ENCODE peak calls at places on chromosomes 6 and 20, in four cellular contexts. B, V, C and W are unnamed samples.

GRCh38 chr6:75776461-75776860 is 27.4 kb downstream of the MYO6 start:
- DNase-seq in C (no peak), B (no peak), V (no peak), W (no peak)

GRCh38 chr6:95127266-95127665 is 450.1 kb upstream of the MANEA start:
- DNase-seq in V (no peak), C (no peak), B (no peak), W (no peak)

GRCh38 chr6:16966821-16967817 is 134.7 kb upstream of the STMND1 start:
- DNase-seq in B (no peak), V (peak; percentile 45), C (no peak), W (no peak)

GRCh38 chr6:131761061-131761761 is 46.6 kb upstream of the ENPP1 start:
- DNase-seq in B (peak; percentile 90), C (no peak), V (peak; percentile 93), W (no peak)

GRCh38 chr6:160972111-160972510 is 19.5 kb upstream of the MAP3K4 start:
- DNase-seq in V (peak; percentile 98), C (no peak), B (peak; percentile 98), W (no peak)

GRCh38 chr6:55377150-55377549 is 49.9 kb downstream of the GFRAL start:
- DNase-seq in B (no peak), V (no peak), C (no peak), W (no peak)

GRCh38 chr20:20452254-20452676 is 84.4 kb downstream of the INSM1 start:
- DNase-seq in C (peak; percentile 41), B (peak; percentile 80), V (peak; percentile 84), W (no peak)

GRCh38 chr6:21186479-21187055 is 407.0 kb upstream of the SOX4 start:
- DNase-seq in V (peak; percentile 61), C (no peak), B (peak; percentile 56), W (no peak)

GRCh38 chr6:104640141-104640700 is 219.5 kb downstream of the HACE1 start:
- DNase-seq in B (no peak), V (no peak), C (no peak), W (no peak)

GRCh38 chr6:151807513-151808330 is at the start of gene ESR1:
- DNase-seq in V (no peak), B (no peak), C (no peak), W (no peak)

GRCh38 chr20:47125553-47126373 is 230.7 kb downstream of the ZMYND8 start:
- DNase-seq in C (no peak), V (peak; percentile 64), B (peak; percentile 43), W (peak; percentile 74)

GRCh38 chr20:59783020-59784010 is 150.1 kb downstream of the SYCP2 start:
- DNase-seq in C (peak; percentile 55), B (peak; percentile 0), V (peak; percentile 10), W (peak; percentile 37)

GRCh38 chr6:47360388-47360787 is 50.7 kb upstream of the TNFRSF21 start:
- DNase-seq in C (no peak), V (no peak), B (no peak), W (no peak)

GRCh38 chr20:43046946-43047345 is 142.8 kb downstream of the PTPRT start:
- DNase-seq in B (no peak), C (no peak), V (no peak), W (no peak)

GRCh38 chr6:169189227-169189626 is 64.4 kb downstream of the THBS2 start:
- DNase-seq in C (no peak), B (no peak), V (no peak), W (no peak)

GRCh38 chr6:102680413-102680812 is 1286.9 kb downstream of the GRIK2 start:
- DNase-seq in C (no peak), V (no peak), B (no peak), W (no peak)

GRCh38 chr6:158149641-158150040 is 18.4 kb downstream of the SERAC1 start:
- DNase-seq in C (no peak), B (peak; percentile 61), V (peak; percentile 76), W (no peak)

GRCh38 chr6:105757512-105758200 is 328.5 kb upstream of the PRDM1 start:
- DNase-seq in B (no peak), V (no peak), C (no peak), W (no peak)

GRCh38 chr20:23159256-23159922 is 73.3 kb upstream of the CD93 start:
- DNase-seq in B (no peak), V (peak; percentile 20), C (no peak), W (no peak)

GRCh38 chr6:144265390-144265789 is 19.7 kb upstream of the UTRN start:
- DNase-seq in B (peak; percentile 86), V (peak; percentile 90), C (peak; percentile 70), W (no peak)

GRCh38 chr6:117907600-117908245 is 659 bp downstream of the SLC35F1 start:
- DNase-seq in V (peak; percentile 6), C (no peak), B (no peak), W (no peak)

GRCh38 chr20:34511891-34512265 is 4.3 kb upstream of the DYNLRB1 start:
- DNase-seq in B (no peak), C (no peak), V (no peak), W (no peak)

GRCh38 chr20:774016-774679 is 5.8 kb upstream of the SLC52A3 start:
- DNase-seq in V (no peak), C (no peak), B (no peak), W (no peak)

GRCh38 chr6:158560787-158561246 is 926 bp downstream of the TMEM181 start:
- DNase-seq in V (peak; percentile 30), B (no peak), C (no peak), W (peak; percentile 14)

GRCh38 chr20:47691632-47692031 is 93.6 kb downstream of the SULF2 start:
- DNase-seq in C (no peak), B (peak; percentile 36), V (peak; percentile 40), W (no peak)

GRCh38 chr20:29690274-29690673 is 1567.2 kb upstream of the DEFB115 start:
- DNase-seq in V (no peak), B (no peak), C (no peak), W (no peak)

DNA sequence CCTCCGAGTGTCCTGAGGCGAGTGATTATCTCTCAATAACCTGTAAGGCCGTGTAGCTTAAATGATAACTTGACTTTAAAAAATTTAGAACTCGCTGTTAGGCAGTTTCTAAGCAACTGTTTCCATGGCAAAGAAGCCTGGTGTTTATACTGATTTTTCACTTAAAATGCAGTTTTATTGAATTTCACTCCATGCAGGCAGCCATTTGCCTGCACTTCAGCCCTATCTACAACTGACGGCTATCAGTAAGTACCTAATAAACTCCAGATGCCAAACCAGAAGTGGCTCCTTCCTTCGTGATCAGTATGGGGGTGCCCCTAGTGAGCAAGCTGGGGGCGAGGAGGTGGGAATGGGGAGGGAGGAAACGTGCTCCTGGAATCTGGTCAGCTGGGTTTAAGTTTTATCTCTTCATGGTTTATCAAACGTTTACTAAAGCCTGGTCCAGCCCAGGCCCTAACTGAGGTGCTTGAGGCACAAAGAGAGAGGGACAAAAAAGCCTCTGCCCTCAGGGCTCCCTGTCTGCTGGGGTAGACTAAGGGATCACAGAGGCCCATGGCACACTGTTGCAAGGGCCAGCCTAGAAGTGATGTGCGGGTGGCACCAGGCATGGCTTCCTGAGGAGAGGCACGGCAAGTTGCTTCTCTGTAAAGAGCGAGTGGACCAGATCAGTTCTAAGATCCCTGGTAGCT is 45.5 kb downstream of the TTI1 start:
- DNase-seq in V (no peak), C (no peak), B (no peak), W (no peak)
- H3K4me1 ChIP-seq in V (peaks cover 4% of the 10 kb centered on the region), C (no peaks in the 10 kb centered on the region), B (peaks cover 41% of the 10 kb centered on the region), W (peaks cover 27% of the 10 kb centered on the region)

DNA sequence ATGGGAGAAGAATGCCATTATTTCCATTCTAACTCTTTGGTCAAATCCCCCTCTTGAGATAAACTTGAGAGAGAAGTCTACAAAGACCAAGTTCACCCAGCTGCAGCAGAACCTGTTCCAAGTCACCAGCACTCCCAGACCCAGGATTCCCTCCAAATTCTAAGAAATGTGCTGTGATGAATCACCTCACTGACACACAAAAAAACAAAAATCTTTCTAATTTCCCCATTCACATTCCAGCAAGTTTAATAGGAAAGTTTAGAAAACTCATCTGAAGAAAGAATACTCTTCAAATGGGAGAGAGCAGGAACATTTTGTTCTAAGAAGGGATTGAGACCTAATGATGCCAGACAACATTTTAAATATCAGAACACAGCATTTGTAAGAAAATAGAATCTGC is 213.6 kb upstream of the PLCB4 start:
- DNase-seq in V (peak; percentile 75), B (peak; percentile 68), C (no peak), W (no peak)
- H3K27ac ChIP-seq in V (no peak overlapping the region), B (no peak overlapping the region), C (no peak overlapping the region), W (peak overlapping the region; percentile 2)

GRCh38 chr6:15266423-15266996 is 20.6 kb downstream of the JARID2 start:
- DNase-seq in V (no peak), C (no peak), B (no peak), W (no peak)
- H3K4me1 ChIP-seq in V (peaks cover 25% of the 10 kb centered on the region), C (peaks cover 19% of the 10 kb centered on the region), B (peaks cover 40% of the 10 kb centered on the region), W (peaks cover 10% of the 10 kb centered on the region)

GRCh38 chr20:13800728-13801134 is 15.9 kb downstream of the NDUFAF5 start:
- DNase-seq in V (peak; percentile 94), B (peak; percentile 93), C (no peak), W (peak; percentile 92)
- H3K27ac ChIP-seq in V (no peak overlapping the region), B (no peak overlapping the region), C (no peak overlapping the region), W (peak overlapping the region; percentile 31)

DNA sequence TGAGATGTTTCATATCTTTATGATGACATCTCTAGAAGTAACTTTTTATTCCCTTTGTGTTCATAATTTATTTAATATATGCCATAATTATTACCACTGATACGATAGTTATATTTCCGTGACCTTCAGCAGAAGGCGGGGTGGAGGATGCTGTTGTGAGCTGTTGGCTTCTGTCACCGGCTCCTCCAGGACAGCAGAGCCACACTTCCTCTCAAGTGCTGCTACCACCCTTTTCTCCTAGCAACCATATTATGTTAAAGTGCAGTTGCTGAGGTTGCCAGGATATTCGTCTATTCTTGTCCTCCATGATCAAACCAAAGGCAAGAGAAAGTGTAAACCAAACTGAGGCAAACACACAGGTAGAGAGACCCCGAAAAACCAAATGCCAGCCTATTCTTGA is 27.8 kb downstream of the RGS17 start:
- DNase-seq in B (no peak), V (no peak), C (no peak), W (no peak)
- H3K4me1 ChIP-seq in B (no peaks in the 10 kb centered on the region), V (no peaks in the 10 kb centered on the region), C (no peaks in the 10 kb centered on the region), W (no peaks in the 10 kb centered on the region)

GRCh38 chr20:39165099-39165498 is 203.0 kb downstream of the DHX35 start:
- DNase-seq in B (no peak), C (no peak), V (no peak), W (no peak)
- H3K27ac ChIP-seq in B (no peak overlapping the region), C (no peak overlapping the region), V (no peak overlapping the region), W (no peak overlapping the region)

GRCh38 chr6:15252205-15252604 is 6.3 kb downstream of the JARID2 start:
- DNase-seq in B (no peak), C (no peak), V (no peak), W (no peak)

GRCh38 chr6:15253107-15254073 is 7.5 kb downstream of the JARID2 start:
- DNase-seq in B (no peak), V (no peak), C (no peak), W (no peak)

GRCh38 chr6:15256538-15257222 is 10.8 kb downstream of the JARID2 start:
- DNase-seq in C (no peak), B (peak; percentile 45), V (peak; percentile 56), W (no peak)

GRCh38 chr6:15254074-15254975 is 8.5 kb downstream of the JARID2 start:
- DNase-seq in V (no peak), C (no peak), B (no peak), W (no peak)

GRCh38 chr6:15255481-15256414 is 9.9 kb downstream of the JARID2 start:
- DNase-seq in B (no peak), C (no peak), V (no peak), W (no peak)
- H3K4me1 ChIP-seq in B (peaks cover 23% of the 10 kb centered on the region), C (peaks cover 9% of the 10 kb centered on the region), V (peaks cover 7% of the 10 kb centered on the region), W (peaks cover 13% of the 10 kb centered on the region)